ENCODE peak calls at places on chromosomes 2 and 18, in seven cellular contexts. One of them, this sample, is unnamed.

GRCh38 chr2:68172990-68173715 is 15.5 kb downstream of the PNO1 start:
- DNase-seq in uterus: no peak
- DNase-seq in stimulated activated CD8-positive, alpha-beta memory T cell treated with anti-CD3 and anti-CD28 coated beads, Interleukin-15, amount 100 ng/mL, for 4 hours: no peak
- DNase-seq in A172: no peak
- DNase-seq in NCI-H2081: no peak
- DNase-seq in T1000: no peak
- DNase-seq in progenitor cell of endocrine pancreas: no peak
- DNase-seq in this sample: no peak

GRCh38 chr18:34647251-34647650 is 62.8 kb upstream of the DTNA start:
- DNase-seq in uterus: no peak
- DNase-seq in stimulated activated CD8-positive, alpha-beta memory T cell treated with anti-CD3 and anti-CD28 coated beads, Interleukin-15, amount 100 ng/mL, for 4 hours: no peak
- DNase-seq in A172: peak
- DNase-seq in NCI-H2081: no peak
- DNase-seq in T1000: no peak
- DNase-seq in progenitor cell of endocrine pancreas: no peak
- DNase-seq in this sample: no peak

GRCh38 chr2:207694811-207695281 is 16.6 kb upstream of the CCNYL1 start:
- DNase-seq in uterus: no peak
- DNase-seq in stimulated activated CD8-positive, alpha-beta memory T cell treated with anti-CD3 and anti-CD28 coated beads, Interleukin-15, amount 100 ng/mL, for 4 hours: no peak
- DNase-seq in A172: no peak
- DNase-seq in NCI-H2081: no peak
- DNase-seq in T1000: no peak
- DNase-seq in progenitor cell of endocrine pancreas: no peak
- DNase-seq in this sample: no peak

GRCh38 chr2:187165936-187166335 is 282.1 kb downstream of the CALCRL start:
- DNase-seq in uterus: no peak
- DNase-seq in stimulated activated CD8-positive, alpha-beta memory T cell treated with anti-CD3 and anti-CD28 coated beads, Interleukin-15, amount 100 ng/mL, for 4 hours: no peak
- DNase-seq in A172: no peak
- DNase-seq in NCI-H2081: no peak
- DNase-seq in T1000: no peak
- DNase-seq in progenitor cell of endocrine pancreas: no peak
- DNase-seq in this sample: no peak

GRCh38 chr2:207692206-207693065 is 19.0 kb upstream of the CCNYL1 start:
- DNase-seq in uterus: peak
- DNase-seq in stimulated activated CD8-positive, alpha-beta memory T cell treated with anti-CD3 and anti-CD28 coated beads, Interleukin-15, amount 100 ng/mL, for 4 hours: no peak
- DNase-seq in A172: peak
- DNase-seq in NCI-H2081: no peak
- DNase-seq in T1000: no peak
- DNase-seq in progenitor cell of endocrine pancreas: no peak
- DNase-seq in this sample: no peak

GRCh38 chr2:174846218-174846617 is 81.9 kb upstream of the CHRNA1 start:
- DNase-seq in uterus: no peak
- DNase-seq in stimulated activated CD8-positive, alpha-beta memory T cell treated with anti-CD3 and anti-CD28 coated beads, Interleukin-15, amount 100 ng/mL, for 4 hours: no peak
- DNase-seq in A172: no peak
- DNase-seq in NCI-H2081: no peak
- DNase-seq in T1000: no peak
- DNase-seq in progenitor cell of endocrine pancreas: no peak
- DNase-seq in this sample: no peak

GRCh38 chr2:126658910-126659613 is 3.1 kb downstream of the GYPC start:
- DNase-seq in uterus: peak
- DNase-seq in stimulated activated CD8-positive, alpha-beta memory T cell treated with anti-CD3 and anti-CD28 coated beads, Interleukin-15, amount 100 ng/mL, for 4 hours: peak
- DNase-seq in A172: peak
- DNase-seq in NCI-H2081: no peak
- DNase-seq in T1000: no peak
- DNase-seq in progenitor cell of endocrine pancreas: no peak
- DNase-seq in this sample: no peak

GRCh38 chr2:217851191-217852020 is 151.4 kb downstream of the TNS1 start:
- DNase-seq in uterus: peak
- DNase-seq in stimulated activated CD8-positive, alpha-beta memory T cell treated with anti-CD3 and anti-CD28 coated beads, Interleukin-15, amount 100 ng/mL, for 4 hours: no peak
- DNase-seq in A172: no peak
- DNase-seq in NCI-H2081: no peak
- DNase-seq in T1000: no peak
- DNase-seq in progenitor cell of endocrine pancreas: no peak
- DNase-seq in this sample: no peak

GRCh38 chr18:46832856-46833255 is 76.0 kb upstream of the ST8SIA5 start:
- DNase-seq in uterus: no peak
- DNase-seq in stimulated activated CD8-positive, alpha-beta memory T cell treated with anti-CD3 and anti-CD28 coated beads, Interleukin-15, amount 100 ng/mL, for 4 hours: no peak
- DNase-seq in A172: no peak
- DNase-seq in NCI-H2081: no peak
- DNase-seq in T1000: no peak
- DNase-seq in progenitor cell of endocrine pancreas: no peak
- DNase-seq in this sample: no peak

GRCh38 chr2:107811376-107811775 is 15.3 kb upstream of the RGPD4 start:
- DNase-seq in uterus: no peak
- DNase-seq in stimulated activated CD8-positive, alpha-beta memory T cell treated with anti-CD3 and anti-CD28 coated beads, Interleukin-15, amount 100 ng/mL, for 4 hours: no peak
- DNase-seq in A172: no peak
- DNase-seq in NCI-H2081: no peak
- DNase-seq in T1000: no peak
- DNase-seq in progenitor cell of endocrine pancreas: no peak
- DNase-seq in this sample: no peak

GRCh38 chr2:7653617-7654016 is 736.4 kb downstream of the RNF144A start:
- DNase-seq in uterus: no peak
- DNase-seq in stimulated activated CD8-positive, alpha-beta memory T cell treated with anti-CD3 and anti-CD28 coated beads, Interleukin-15, amount 100 ng/mL, for 4 hours: no peak
- DNase-seq in A172: no peak
- DNase-seq in NCI-H2081: no peak
- DNase-seq in T1000: no peak
- DNase-seq in progenitor cell of endocrine pancreas: no peak
- DNase-seq in this sample: no peak

GRCh38 chr2:20514596-20515269 is 67.9 kb downstream of the RHOB start:
- DNase-seq in uterus: peak
- DNase-seq in stimulated activated CD8-positive, alpha-beta memory T cell treated with anti-CD3 and anti-CD28 coated beads, Interleukin-15, amount 100 ng/mL, for 4 hours: no peak
- DNase-seq in A172: peak
- DNase-seq in NCI-H2081: no peak
- DNase-seq in T1000: peak
- DNase-seq in progenitor cell of endocrine pancreas: no peak
- DNase-seq in this sample: no peak

GRCh38 chr2:237581751-237582746 is 8.5 kb downstream of the RAB17 start:
- DNase-seq in uterus: peak
- DNase-seq in stimulated activated CD8-positive, alpha-beta memory T cell treated with anti-CD3 and anti-CD28 coated beads, Interleukin-15, amount 100 ng/mL, for 4 hours: no peak
- DNase-seq in A172: peak
- DNase-seq in NCI-H2081: peak
- DNase-seq in T1000: no peak
- DNase-seq in progenitor cell of endocrine pancreas: no peak
- DNase-seq in this sample: no peak

GRCh38 chr2:231527091-231527395 is 3.2 kb downstream of the NMUR1 start:
- DNase-seq in uterus: no peak
- DNase-seq in stimulated activated CD8-positive, alpha-beta memory T cell treated with anti-CD3 and anti-CD28 coated beads, Interleukin-15, amount 100 ng/mL, for 4 hours: no peak
- DNase-seq in A172: no peak
- DNase-seq in NCI-H2081: no peak
- DNase-seq in T1000: no peak
- DNase-seq in progenitor cell of endocrine pancreas: no peak
- DNase-seq in this sample: no peak

GRCh38 chr2:55169915-55170314 is 62.2 kb downstream of the CLHC1 start:
- DNase-seq in uterus: no peak
- DNase-seq in stimulated activated CD8-positive, alpha-beta memory T cell treated with anti-CD3 and anti-CD28 coated beads, Interleukin-15, amount 100 ng/mL, for 4 hours: no peak
- DNase-seq in A172: no peak
- DNase-seq in NCI-H2081: no peak
- DNase-seq in T1000: no peak
- DNase-seq in progenitor cell of endocrine pancreas: no peak
- DNase-seq in this sample: no peak

GRCh38 chr2:186422226-186422625 is 63.8 kb upstream of the ZC3H15 start:
- DNase-seq in uterus: no peak
- DNase-seq in stimulated activated CD8-positive, alpha-beta memory T cell treated with anti-CD3 and anti-CD28 coated beads, Interleukin-15, amount 100 ng/mL, for 4 hours: no peak
- DNase-seq in A172: peak
- DNase-seq in NCI-H2081: no peak
- DNase-seq in T1000: no peak
- DNase-seq in progenitor cell of endocrine pancreas: no peak
- DNase-seq in this sample: no peak

GRCh38 chr2:139378373-139378772 is 598.2 kb upstream of the NXPH2 start:
- DNase-seq in uterus: no peak
- DNase-seq in stimulated activated CD8-positive, alpha-beta memory T cell treated with anti-CD3 and anti-CD28 coated beads, Interleukin-15, amount 100 ng/mL, for 4 hours: no peak
- DNase-seq in A172: no peak
- DNase-seq in NCI-H2081: no peak
- DNase-seq in T1000: no peak
- DNase-seq in progenitor cell of endocrine pancreas: no peak
- DNase-seq in this sample: no peak

GRCh38 chr2:119086327-119086726 is 72.2 kb downstream of the C1QL2 start:
- DNase-seq in uterus: no peak
- DNase-seq in stimulated activated CD8-positive, alpha-beta memory T cell treated with anti-CD3 and anti-CD28 coated beads, Interleukin-15, amount 100 ng/mL, for 4 hours: no peak
- DNase-seq in A172: no peak
- DNase-seq in NCI-H2081: no peak
- DNase-seq in T1000: no peak
- DNase-seq in progenitor cell of endocrine pancreas: no peak
- DNase-seq in this sample: no peak

GRCh38 chr18:39274535-39274934 is 1708.9 kb upstream of the CELF4 start:
- DNase-seq in uterus: no peak
- DNase-seq in stimulated activated CD8-positive, alpha-beta memory T cell treated with anti-CD3 and anti-CD28 coated beads, Interleukin-15, amount 100 ng/mL, for 4 hours: no peak
- DNase-seq in A172: no peak
- DNase-seq in NCI-H2081: no peak
- DNase-seq in T1000: no peak
- DNase-seq in progenitor cell of endocrine pancreas: no peak
- DNase-seq in this sample: no peak

GRCh38 chr18:41075212-41075611 is 879.8 kb upstream of the PIK3C3 start:
- DNase-seq in uterus: no peak
- DNase-seq in stimulated activated CD8-positive, alpha-beta memory T cell treated with anti-CD3 and anti-CD28 coated beads, Interleukin-15, amount 100 ng/mL, for 4 hours: no peak
- DNase-seq in A172: peak
- DNase-seq in NCI-H2081: no peak
- DNase-seq in T1000: no peak
- DNase-seq in progenitor cell of endocrine pancreas: no peak
- DNase-seq in this sample: no peak

GRCh38 chr2:56705713-56706112 is 521.9 kb downstream of the CCDC85A start:
- DNase-seq in uterus: no peak
- DNase-seq in stimulated activated CD8-positive, alpha-beta memory T cell treated with anti-CD3 and anti-CD28 coated beads, Interleukin-15, amount 100 ng/mL, for 4 hours: no peak
- DNase-seq in A172: no peak
- DNase-seq in NCI-H2081: no peak
- DNase-seq in T1000: no peak
- DNase-seq in progenitor cell of endocrine pancreas: no peak
- DNase-seq in this sample: no peak

GRCh38 chr2:217915706-217916105 is 87.1 kb downstream of the TNS1 start:
- DNase-seq in uterus: no peak
- DNase-seq in stimulated activated CD8-positive, alpha-beta memory T cell treated with anti-CD3 and anti-CD28 coated beads, Interleukin-15, amount 100 ng/mL, for 4 hours: no peak
- DNase-seq in A172: no peak
- DNase-seq in NCI-H2081: no peak
- DNase-seq in T1000: no peak
- DNase-seq in progenitor cell of endocrine pancreas: no peak
- DNase-seq in this sample: no peak

GRCh38 chr2:95058466-95058988 is 33.0 kb downstream of the MAL start:
- DNase-seq in uterus: no peak
- DNase-seq in stimulated activated CD8-positive, alpha-beta memory T cell treated with anti-CD3 and anti-CD28 coated beads, Interleukin-15, amount 100 ng/mL, for 4 hours: no peak
- DNase-seq in A172: no peak
- DNase-seq in NCI-H2081: no peak
- DNase-seq in T1000: no peak
- DNase-seq in progenitor cell of endocrine pancreas: no peak
- DNase-seq in this sample: no peak

GRCh38 chr2:64770781-64771334 is 117.1 kb upstream of the SERTAD2 start:
- DNase-seq in uterus: peak
- DNase-seq in stimulated activated CD8-positive, alpha-beta memory T cell treated with anti-CD3 and anti-CD28 coated beads, Interleukin-15, amount 100 ng/mL, for 4 hours: no peak
- DNase-seq in A172: peak
- DNase-seq in NCI-H2081: no peak
- DNase-seq in T1000: peak
- DNase-seq in progenitor cell of endocrine pancreas: no peak
- DNase-seq in this sample: no peak

GRCh38 chr2:27832396-27832795 is 57.8 kb downstream of the RBKS start:
- DNase-seq in uterus: no peak
- DNase-seq in stimulated activated CD8-positive, alpha-beta memory T cell treated with anti-CD3 and anti-CD28 coated beads, Interleukin-15, amount 100 ng/mL, for 4 hours: no peak
- DNase-seq in A172: peak
- DNase-seq in NCI-H2081: no peak
- DNase-seq in T1000: no peak
- DNase-seq in progenitor cell of endocrine pancreas: no peak
- DNase-seq in this sample: no peak

This sample was measured in type B pancreatic cell.